ENCODE peak calls at places on chromosomes 3 and 15, in four cellular contexts. One of them, this sample, is unnamed.

GRCh38 chr3:49805884-49806701 is 3.0 kb downstream of the INKA1 start:
- DNase-seq in GM12878: no peak
- DNase-seq in H1: no peak
- DNase-seq in fibroblast of lung: peak; percentile 46
- DNase-seq in this sample: no peak

GRCh38 chr3:112514527-112515128 is 15.4 kb upstream of the BTLA start:
- DNase-seq in GM12878: peak; percentile 83
- DNase-seq in H1: no peak
- DNase-seq in fibroblast of lung: no peak
- DNase-seq in this sample: no peak

GRCh38 chr3:156751461-156752025 is 74.6 kb upstream of the LEKR1 start:
- DNase-seq in GM12878: no peak
- DNase-seq in H1: peak; percentile 66
- DNase-seq in fibroblast of lung: peak; percentile 84
- DNase-seq in this sample: no peak

GRCh38 chr3:169104972-169105371 is 558.5 kb downstream of the MECOM start:
- DNase-seq in GM12878: no peak
- DNase-seq in H1: no peak
- DNase-seq in fibroblast of lung: peak; percentile 64
- DNase-seq in this sample: no peak

GRCh38 chr3:148791296-148791695 is 36.3 kb upstream of the CPB1 start:
- DNase-seq in GM12878: no peak
- DNase-seq in H1: no peak
- DNase-seq in fibroblast of lung: peak; percentile 1
- DNase-seq in this sample: peak; percentile 12

GRCh38 chr3:111621535-111621934 is 26.4 kb upstream of the ZBED2 start:
- DNase-seq in GM12878: no peak
- DNase-seq in H1: peak; percentile 59
- DNase-seq in fibroblast of lung: no peak
- DNase-seq in this sample: peak; percentile 24

GRCh38 chr15:66401130-66402021 is 14.7 kb downstream of the MAP2K1 start:
- DNase-seq in GM12878: no peak
- DNase-seq in H1: no peak
- DNase-seq in fibroblast of lung: no peak
- DNase-seq in this sample: no peak

GRCh38 chr3:33690341-33690740 is 27.7 kb downstream of the CLASP2 start:
- DNase-seq in GM12878: no peak
- DNase-seq in H1: no peak
- DNase-seq in fibroblast of lung: no peak
- DNase-seq in this sample: no peak

GRCh38 chr3:124768812-124769211 is 38.6 kb downstream of the UMPS start:
- DNase-seq in GM12878: no peak
- DNase-seq in H1: no peak
- DNase-seq in fibroblast of lung: no peak
- DNase-seq in this sample: no peak

GRCh38 chr3:50121416-50122032 is 32.8 kb downstream of the RBM5 start:
- DNase-seq in GM12878: peak; percentile 16
- DNase-seq in H1: peak; percentile 65
- DNase-seq in fibroblast of lung: peak; percentile 83
- DNase-seq in this sample: peak; percentile 73

GRCh38 chr15:93071469-93071891 is 17.5 kb downstream of the RGMA start:
- DNase-seq in GM12878: no peak
- DNase-seq in H1: no peak
- DNase-seq in fibroblast of lung: peak; percentile 38
- DNase-seq in this sample: no peak

GRCh38 chr3:114706591-114707224 is 412.9 kb downstream of the TIGIT start:
- DNase-seq in GM12878: no peak
- DNase-seq in H1: no peak
- DNase-seq in fibroblast of lung: peak; percentile 53
- DNase-seq in this sample: no peak

GRCh38 chr3:45832691-45833090 is 9.2 kb downstream of the LZTFL1 start:
- DNase-seq in GM12878: no peak
- DNase-seq in H1: no peak
- DNase-seq in fibroblast of lung: peak; percentile 18
- DNase-seq in this sample: no peak

GRCh38 chr3:87413821-87414220 is 137.4 kb upstream of the POU1F1 start:
- DNase-seq in GM12878: no peak
- DNase-seq in H1: no peak
- DNase-seq in fibroblast of lung: no peak
- DNase-seq in this sample: no peak

GRCh38 chr15:94205366-94205765 is 26.0 kb upstream of the MCTP2 start:
- DNase-seq in GM12878: no peak
- DNase-seq in H1: no peak
- DNase-seq in fibroblast of lung: no peak
- DNase-seq in this sample: no peak

GRCh38 chr3:101879102-101879501 is 29.8 kb downstream of the NFKBIZ start:
- DNase-seq in GM12878: no peak
- DNase-seq in H1: no peak
- DNase-seq in fibroblast of lung: no peak
- DNase-seq in this sample: no peak
- H3K4me2 ChIP-seq in GM12878: no peak overlapping the region
- H3K4me2 ChIP-seq in H1: no peak overlapping the region
- H3K4me2 ChIP-seq in fibroblast of lung: no peak overlapping the region
- H3K4me2 ChIP-seq in this sample: no peak overlapping the region

GRCh38 chr3:54085936-54086335 is 36.4 kb upstream of the CACNA2D3 start:
- DNase-seq in GM12878: no peak
- DNase-seq in H1: no peak
- DNase-seq in fibroblast of lung: no peak
- DNase-seq in this sample: no peak

GRCh38 chr3:54086639-54087405 is 35.5 kb upstream of the CACNA2D3 start:
- DNase-seq in GM12878: no peak
- DNase-seq in H1: no peak
- DNase-seq in fibroblast of lung: no peak
- DNase-seq in this sample: no peak

GRCh38 chr3:54083901-54084300 is 38.5 kb upstream of the CACNA2D3 start:
- DNase-seq in GM12878: no peak
- DNase-seq in H1: no peak
- DNase-seq in fibroblast of lung: no peak
- DNase-seq in this sample: no peak

GRCh38 chr3:54087581-54088410 is 34.6 kb upstream of the CACNA2D3 start:
- DNase-seq in GM12878: no peak
- DNase-seq in H1: no peak
- DNase-seq in fibroblast of lung: no peak
- DNase-seq in this sample: no peak
- H3K4me3 ChIP-seq in GM12878: no peak overlapping the region
- H3K4me3 ChIP-seq in H1: peak overlapping the region; percentile 46
- H3K4me3 ChIP-seq in fibroblast of lung: no peak overlapping the region
- H3K4me3 ChIP-seq in this sample: peak overlapping the region; percentile 69

DNA sequence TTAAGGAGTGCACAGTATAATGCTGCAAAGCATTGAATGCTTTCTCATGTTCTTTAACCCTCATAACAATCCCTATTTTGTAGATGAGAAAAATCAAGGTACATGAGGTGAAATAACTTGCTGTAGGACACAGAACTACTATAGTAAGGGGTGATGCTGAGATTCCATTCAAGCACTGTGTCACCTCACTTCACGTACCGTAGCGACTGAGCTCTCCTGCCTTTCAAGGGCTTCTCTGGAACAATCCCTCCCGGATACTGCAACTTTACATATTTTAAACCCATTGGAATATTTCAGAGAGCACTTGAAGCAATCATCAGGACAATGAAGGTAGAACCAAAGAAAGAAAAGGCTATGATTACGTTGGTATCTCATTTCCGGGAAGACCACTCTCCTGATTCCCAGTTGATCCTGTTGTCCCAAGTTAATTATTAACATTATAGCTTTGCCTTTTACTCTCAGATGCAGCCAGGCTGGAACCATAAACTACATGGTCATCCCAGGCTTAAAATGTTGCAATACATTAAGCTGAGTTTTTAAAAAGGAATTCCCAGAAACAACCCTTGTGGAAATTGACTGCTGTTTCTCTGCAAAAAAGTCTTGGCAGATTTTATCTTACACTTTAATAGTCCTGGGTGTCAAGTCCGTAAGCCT is 252.2 kb upstream of the IGF1R start:
- DNase-seq in GM12878: no peak
- DNase-seq in H1: no peak
- DNase-seq in fibroblast of lung: no peak
- DNase-seq in this sample: no peak
- H3K4me2 ChIP-seq in GM12878: no peak overlapping the region
- H3K4me2 ChIP-seq in H1: no peak overlapping the region
- H3K4me2 ChIP-seq in fibroblast of lung: no peak overlapping the region
- H3K4me2 ChIP-seq in this sample: no peak overlapping the region

DNA sequence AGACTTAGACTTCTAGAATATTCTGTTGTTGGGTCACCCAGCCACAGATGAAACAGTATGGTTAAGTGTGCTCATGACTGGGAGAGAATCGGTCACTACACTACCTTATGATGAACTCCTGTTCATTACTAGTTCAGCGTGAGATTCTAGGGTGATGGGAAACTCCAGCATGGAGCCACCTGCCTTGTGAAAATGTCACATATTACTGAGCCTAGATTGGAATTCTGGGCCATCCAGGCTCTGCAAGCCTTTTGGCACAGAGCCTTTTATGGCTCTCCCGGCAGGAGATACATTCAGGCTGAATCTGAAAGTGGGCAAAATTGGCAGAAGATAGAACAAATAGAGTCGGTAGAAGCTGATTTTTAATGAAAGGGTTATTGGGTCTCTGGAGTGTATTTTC is 19.0 kb downstream of the NANOGP8 start:
- DNase-seq in GM12878: no peak
- DNase-seq in H1: no peak
- DNase-seq in fibroblast of lung: no peak
- DNase-seq in this sample: no peak
- H3K4me3 ChIP-seq in GM12878: no peak overlapping the region
- H3K4me3 ChIP-seq in H1: no peak overlapping the region
- H3K4me3 ChIP-seq in fibroblast of lung: no peak overlapping the region
- H3K4me3 ChIP-seq in this sample: no peak overlapping the region

GRCh38 chr3:150330872-150331271 is 77.2 kb upstream of the TSC22D2 start:
- DNase-seq in GM12878: no peak
- DNase-seq in H1: no peak
- DNase-seq in fibroblast of lung: no peak
- DNase-seq in this sample: no peak

GRCh38 chr3:150334974-150335373 is 73.1 kb upstream of the TSC22D2 start:
- DNase-seq in GM12878: no peak
- DNase-seq in H1: no peak
- DNase-seq in fibroblast of lung: no peak
- DNase-seq in this sample: no peak

GRCh38 chr3:150331978-150332568 is 76.0 kb upstream of the TSC22D2 start:
- DNase-seq in GM12878: no peak
- DNase-seq in H1: no peak
- DNase-seq in fibroblast of lung: no peak
- DNase-seq in this sample: no peak

GRCh38 chr3:150333482-150333881 is 74.6 kb upstream of the TSC22D2 start:
- DNase-seq in GM12878: no peak
- DNase-seq in H1: no peak
- DNase-seq in fibroblast of lung: no peak
- DNase-seq in this sample: no peak

GRCh38 chr3:150335631-150336030 is 72.5 kb upstream of the TSC22D2 start:
- DNase-seq in GM12878: no peak
- DNase-seq in H1: no peak
- DNase-seq in fibroblast of lung: no peak
- DNase-seq in this sample: no peak
- H3K4me2 ChIP-seq in GM12878: no peak overlapping the region
- H3K4me2 ChIP-seq in H1: peak overlapping the region; percentile 47
- H3K4me2 ChIP-seq in fibroblast of lung: no peak overlapping the region
- H3K4me2 ChIP-seq in this sample: no peak overlapping the region

GRCh38 chr15:90865702-90866101 is 2.7 kb upstream of the FURIN start:
- DNase-seq in GM12878: no peak
- DNase-seq in H1: no peak
- DNase-seq in fibroblast of lung: no peak
- DNase-seq in this sample: no peak

GRCh38 chr15:90863987-90864386 is 4.4 kb upstream of the FURIN start:
- DNase-seq in GM12878: no peak
- DNase-seq in H1: no peak
- DNase-seq in fibroblast of lung: no peak
- DNase-seq in this sample: no peak

GRCh38 chr15:90866161-90866715 is 2.1 kb upstream of the FURIN start:
- DNase-seq in GM12878: no peak
- DNase-seq in H1: no peak
- DNase-seq in fibroblast of lung: no peak
- DNase-seq in this sample: no peak

GRCh38 chr15:90862964-90863721 is 5.2 kb upstream of the FURIN start:
- DNase-seq in GM12878: no peak
- DNase-seq in H1: no peak
- DNase-seq in fibroblast of lung: no peak
- DNase-seq in this sample: no peak

DNA sequence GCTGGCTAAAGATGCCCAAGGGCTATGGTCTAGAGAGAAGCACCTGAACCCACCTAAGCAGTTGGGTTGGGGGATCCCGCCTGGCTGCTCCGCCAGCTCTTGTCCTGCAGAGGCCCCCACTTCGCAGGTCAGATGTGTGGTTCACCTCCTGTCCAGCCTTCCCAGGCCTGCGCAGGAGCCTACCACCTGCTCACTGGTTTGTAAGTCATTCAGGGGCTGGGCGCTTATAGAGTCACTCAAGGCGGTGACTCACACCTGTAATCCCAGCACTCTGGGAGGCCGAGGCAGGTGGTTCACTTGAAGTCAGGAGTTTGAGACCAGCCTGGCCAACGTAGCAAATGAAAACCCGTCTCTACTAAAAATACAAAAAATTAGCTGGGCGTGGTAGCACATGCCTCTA is 3.9 kb upstream of the FURIN start:
- DNase-seq in GM12878: no peak
- DNase-seq in H1: no peak
- DNase-seq in fibroblast of lung: no peak
- DNase-seq in this sample: no peak
- H3K4me3 ChIP-seq in GM12878: no peak overlapping the region
- H3K4me3 ChIP-seq in H1: no peak overlapping the region
- H3K4me3 ChIP-seq in fibroblast of lung: no peak overlapping the region
- H3K4me3 ChIP-seq in this sample: no peak overlapping the region

GRCh38 chr3:192042116-192042515 is 581.2 kb downstream of the PYDC2 start:
- DNase-seq in GM12878: peak; percentile 87
- DNase-seq in H1: no peak
- DNase-seq in fibroblast of lung: no peak
- DNase-seq in this sample: no peak
- H3K4me2 ChIP-seq in GM12878: peak overlapping the region; percentile 53
- H3K4me2 ChIP-seq in H1: no peak overlapping the region
- H3K4me2 ChIP-seq in fibroblast of lung: no peak overlapping the region
- H3K4me2 ChIP-seq in this sample: no peak overlapping the region

DNA sequence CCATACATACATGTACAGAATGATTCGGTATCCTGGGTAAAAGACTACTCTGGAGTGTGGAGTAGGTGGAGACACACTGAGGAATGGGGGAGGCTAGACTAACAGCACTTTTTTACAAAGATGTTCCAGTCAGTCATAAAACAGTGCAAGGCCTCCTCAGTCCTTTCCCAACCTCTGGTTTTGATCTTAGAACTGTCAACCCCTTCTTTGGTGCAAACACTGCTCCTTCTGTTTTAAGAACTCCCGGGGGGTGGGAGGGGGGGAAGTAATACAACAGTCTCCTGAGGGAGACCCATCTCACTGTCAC is 7.5 kb upstream of the MAP1A start:
- DNase-seq in GM12878: no peak
- DNase-seq in H1: no peak
- DNase-seq in fibroblast of lung: no peak
- DNase-seq in this sample: no peak
- H3K4me3 ChIP-seq in GM12878: peak overlapping the region; percentile 76
- H3K4me3 ChIP-seq in H1: peak overlapping the region; percentile 65
- H3K4me3 ChIP-seq in fibroblast of lung: no peak overlapping the region
- H3K4me3 ChIP-seq in this sample: no peak overlapping the region